ENCODE peak calls at places on chromosomes 2 and 18, in six cellular contexts. F is K562, Y is HepG2, I is GM12891, G is GM12878, H is H1. E is an unnamed sample.

GRCh38 chr18:77776104-77776503 is 526.5 kb downstream of the GALR1 start:
- DNase-seq in F (peak; percentile 1), Y (no peak), I (no peak), G (no peak), H (no peak), E (no peak)

GRCh38 chr2:191746306-191746705 is 68.4 kb downstream of the NABP1 start:
- DNase-seq in F (no peak), Y (no peak), I (no peak), G (no peak), H (no peak), E (no peak)

GRCh38 chr2:144480257-144480656 is 39.7 kb downstream of the ZEB2 start:
- DNase-seq in F (no peak), Y (no peak), I (no peak), G (no peak), H (no peak), E (no peak)

GRCh38 chr2:26629346-26629630 is 11.9 kb downstream of the CIB4 start:
- DNase-seq in F (no peak), Y (no peak), I (no peak), G (no peak), H (no peak), E (no peak)

GRCh38 chr18:49558356-49558755 is 3.5 kb upstream of the LIPG start:
- DNase-seq in F (no peak), Y (no peak), I (no peak), G (no peak), H (no peak), E (no peak)

GRCh38 chr2:170743530-170744239 is 26.5 kb upstream of the ERICH2 start:
- DNase-seq in F (peak; percentile 94), Y (no peak), I (no peak), G (no peak), H (no peak), E (no peak)

GRCh38 chr2:25701801-25702200 is 28.4 kb upstream of the DTNB start:
- DNase-seq in F (no peak), Y (no peak), I (no peak), G (no peak), H (no peak), E (no peak)

GRCh38 chr2:109173311-109174171 is 44.5 kb downstream of the SH3RF3 start:
- DNase-seq in F (peak; percentile 16), Y (no peak), I (no peak), G (no peak), H (no peak), E (no peak)

GRCh38 chr18:54878662-54879058 is 50.4 kb downstream of the RAB27B start:
- DNase-seq in F (no peak), Y (no peak), I (no peak), G (no peak), H (no peak), E (no peak)

GRCh38 chr2:15010346-15010745 is 377.8 kb downstream of the LRATD1 start:
- DNase-seq in F (no peak), Y (no peak), I (no peak), G (no peak), H (no peak), E (no peak)

GRCh38 chr2:54558976-54559410 is 102.9 kb downstream of the SPTBN1 start:
- DNase-seq in F (peak; percentile 44), Y (no peak), I (no peak), G (no peak), H (no peak), E (no peak)

GRCh38 chr2:8922431-8922830 is 81.1 kb downstream of the MBOAT2 start:
- DNase-seq in F (peak; percentile 18), Y (no peak), I (no peak), G (no peak), H (no peak), E (no peak)

GRCh38 chr2:37635359-37636208 is 35.9 kb downstream of the CDC42EP3 start:
- DNase-seq in F (no peak), Y (no peak), I (no peak), G (peak; percentile 92), H (no peak), E (no peak)

GRCh38 chr2:128584296-128584900 is 265.7 kb upstream of the HS6ST1 start:
- DNase-seq in F (no peak), Y (no peak), I (no peak), G (no peak), H (no peak), E (no peak)

GRCh38 chr2:236052206-236052605 is 116.0 kb downstream of the GBX2 start:
- DNase-seq in F (no peak), Y (no peak), I (no peak), G (no peak), H (no peak), E (no peak)

GRCh38 chr18:32998285-32998684 is 225.5 kb upstream of the KLHL14 start:
- DNase-seq in F (no peak), Y (no peak), I (no peak), G (no peak), H (no peak), E (no peak)

GRCh38 chr2:147224070-147224469 is 620.8 kb upstream of the ACVR2A start:
- DNase-seq in F (no peak), Y (no peak), I (no peak), G (no peak), H (no peak), E (no peak)

GRCh38 chr2:226652388-226652787 is 147.2 kb downstream of the IRS1 start:
- DNase-seq in F (no peak), Y (no peak), I (no peak), G (no peak), H (no peak), E (no peak)

GRCh38 chr2:43346619-43347018 is 120.2 kb upstream of the ZFP36L2 start:
- DNase-seq in F (no peak), Y (no peak), I (no peak), G (no peak), H (no peak), E (no peak)

GRCh38 chr2:208042041-208042440 is 16.7 kb upstream of the PLEKHM3 start:
- DNase-seq in F (no peak), Y (peak; percentile 31), I (no peak), G (no peak), H (no peak), E (no peak)

GRCh38 chr2:95275151-95275515 is 884 bp downstream of the PROM2 start:
- DNase-seq in F (no peak), Y (no peak), I (no peak), G (no peak), H (no peak), E (no peak)

GRCh38 chr2:109260886-109261700 is 132.1 kb downstream of the SH3RF3 start:
- DNase-seq in F (peak; percentile 7), Y (peak; percentile 23), I (no peak), G (no peak), H (no peak), E (no peak)

DNA sequence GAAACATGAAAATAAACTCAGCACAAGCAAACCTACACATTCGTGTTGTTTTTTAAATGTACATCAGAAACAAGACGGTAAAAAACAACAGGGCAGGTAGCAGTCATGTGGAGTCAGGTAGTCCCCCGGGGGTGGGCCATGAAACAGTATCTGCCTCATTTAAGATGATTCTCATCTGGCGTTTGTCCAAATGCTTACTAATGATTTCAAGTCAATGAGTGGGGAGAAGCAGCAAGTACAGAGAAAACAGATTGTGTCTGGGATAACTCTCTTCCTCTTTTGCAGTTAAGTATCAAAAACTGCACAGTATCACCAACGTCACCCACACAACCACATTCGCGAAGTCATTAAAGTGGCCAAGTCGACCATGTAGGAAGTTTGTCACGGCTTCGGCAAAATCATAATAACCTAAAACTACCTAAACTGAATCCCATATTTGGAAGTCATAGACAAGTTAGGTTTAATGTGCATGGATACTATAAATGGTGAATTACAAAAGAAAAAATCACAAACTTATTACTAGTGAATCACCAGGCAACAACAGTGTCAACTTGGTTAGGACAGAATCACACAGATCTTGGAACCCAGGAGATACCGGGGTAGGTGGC is 1.2 kb downstream of the LAPTM4A start:
- DNase-seq in F (peak; percentile 80), Y (peak; percentile 18), I (no peak), G (peak; percentile 49), H (no peak), E (no peak)
- TF ChIP-seq POLR2A in F (no peak), Y (no peak), I (peak; percentile 25), G (peak; percentile 26), H (no peak), E (peak; percentile 28)

DNA sequence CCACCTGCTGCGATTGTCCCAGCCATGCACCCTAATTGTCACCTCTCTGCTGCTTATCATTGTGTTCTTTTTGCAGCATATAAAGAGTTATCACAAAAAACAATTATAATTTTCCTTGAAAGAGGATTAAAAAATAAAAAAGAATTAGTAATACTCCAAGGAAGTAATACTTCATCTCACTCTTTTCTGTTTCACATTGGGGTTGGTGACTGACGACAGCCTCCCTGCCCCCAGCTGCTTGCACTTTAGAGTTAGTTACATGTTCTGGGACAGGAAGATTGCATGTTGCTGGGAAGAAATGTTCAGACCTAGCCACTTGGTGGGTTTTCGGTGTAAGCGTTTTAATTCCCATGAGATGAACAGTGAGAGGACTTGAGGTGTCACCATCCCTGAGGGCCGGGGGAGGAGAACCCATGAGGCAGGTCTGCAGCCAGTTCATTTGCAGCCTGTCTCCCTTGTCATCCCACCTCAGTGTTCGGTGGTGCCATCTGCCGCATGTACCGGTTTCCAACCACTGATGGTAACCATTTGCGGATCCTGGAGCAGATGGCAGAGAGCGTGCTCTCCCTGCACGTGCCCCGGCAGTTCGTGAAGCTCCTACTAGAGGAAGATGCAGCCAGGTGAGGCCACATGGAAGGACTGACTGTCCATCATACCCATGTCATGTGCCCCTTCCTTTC is 69.1 kb downstream of the COA5 start:
- DNase-seq in F (no peak), Y (no peak), I (no peak), G (no peak), H (no peak), E (no peak)
- TF ChIP-seq TAF1 in F (no peak), Y (no peak), I (no peak), G (no peak), H (no peak), E (no peak)

GRCh38 chr2:216693414-216694100 is 1.8 kb downstream of the IGFBP5 start:
- DNase-seq in F (no peak), Y (no peak), I (no peak), G (no peak), H (no peak), E (no peak)

GRCh38 chr2:216692636-216693413 is 2.5 kb downstream of the IGFBP5 start:
- DNase-seq in F (peak; percentile 71), Y (no peak), I (peak; percentile 67), G (no peak), H (no peak), E (no peak)

GRCh38 chr2:216694826-216695217 is 527 bp downstream of the IGFBP5 start:
- DNase-seq in F (no peak), Y (no peak), I (no peak), G (no peak), H (no peak), E (no peak)

GRCh38 chr2:216695401-216695821 is at the start of gene IGFBP5:
- DNase-seq in F (no peak), Y (no peak), I (no peak), G (no peak), H (peak; percentile 66), E (no peak)

GRCh38 chr2:216694201-216694825 is 1.0 kb downstream of the IGFBP5 start:
- DNase-seq in F (no peak), Y (no peak), I (no peak), G (no peak), H (no peak), E (no peak)
- TF ChIP-seq POLR2A in F (no peak), Y (no peak), I (no peak), G (no peak), H (no peak), E (no peak)

DNA sequence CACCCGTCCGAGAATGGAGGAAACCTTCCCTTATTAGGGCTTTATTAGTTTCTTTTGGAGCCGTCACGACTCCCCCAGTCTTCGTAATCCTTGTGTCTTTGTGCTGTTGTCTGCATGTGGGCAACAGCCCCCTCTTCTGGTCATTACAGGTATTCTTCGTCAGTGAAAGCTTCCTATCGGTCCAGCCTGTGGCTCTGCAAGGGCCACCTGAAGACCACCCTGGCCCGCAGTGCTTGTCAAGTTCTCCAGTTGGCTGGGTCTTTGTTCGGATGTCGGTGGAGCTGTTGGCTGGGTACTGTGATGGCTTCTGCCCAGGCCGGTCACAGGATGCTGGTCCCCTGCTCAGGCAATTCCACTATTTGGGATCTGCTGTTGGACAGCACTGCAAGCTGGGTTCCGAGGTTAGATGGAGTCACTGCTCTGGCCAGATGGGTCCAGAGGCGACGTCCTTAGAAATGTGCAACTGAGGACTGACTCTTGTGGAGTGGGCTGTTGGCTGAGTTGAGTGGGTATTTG is 19.2 kb downstream of the E2F6 start:
- DNase-seq in F (peak; percentile 62), Y (peak; percentile 75), I (peak; percentile 35), G (no peak), H (peak; percentile 51), E (no peak)
- TF ChIP-seq TAF1 in F (no peak), Y (no peak), I (no peak), G (no peak), H (no peak), E (no peak)

E was measured in GM12892.